ENCODE peak calls at places on chromosome 19, in seven cellular contexts. One of them, this sample, is unnamed.

GRCh38 chr19:29277107-29277506 is 64.2 kb upstream of the UQCRFS1 start:
- DNase-seq in transverse colon: peak
- DNase-seq in upper lobe of left lung: no peak
- DNase-seq in SK-N-SH: no peak
- DNase-seq in ovary: no peak
- DNase-seq in A549: peak
- DNase-seq in suprapubic skin: no peak
- DNase-seq in this sample: no peak

GRCh38 chr19:4516199-4516938 is 1.9 kb downstream of the PLIN4 start:
- DNase-seq in ovary: no peak
- DNase-seq in suprapubic skin: no peak
- DNase-seq in SK-N-SH: no peak
- DNase-seq in transverse colon: no peak
- DNase-seq in upper lobe of left lung: no peak
- DNase-seq in A549: no peak
- DNase-seq in this sample: no peak

GRCh38 chr19:12330340-12330739 is 3.1 kb downstream of the ZNF563 start:
- DNase-seq in A549: no peak
- DNase-seq in suprapubic skin: no peak
- DNase-seq in ovary: no peak
- DNase-seq in SK-N-SH: no peak
- DNase-seq in upper lobe of left lung: no peak
- DNase-seq in transverse colon: no peak
- DNase-seq in this sample: no peak

GRCh38 chr19:58326914-58327726 is at the start of gene ZSCAN22:
- DNase-seq in ovary: peak
- DNase-seq in A549: peak
- DNase-seq in suprapubic skin: peak
- DNase-seq in upper lobe of left lung: peak
- DNase-seq in SK-N-SH: peak
- DNase-seq in transverse colon: peak
- DNase-seq in this sample: peak

GRCh38 chr19:46678110-46678732 is 17.2 kb upstream of the DACT3 start:
- DNase-seq in A549: peak
- DNase-seq in transverse colon: no peak
- DNase-seq in upper lobe of left lung: peak
- DNase-seq in SK-N-SH: peak
- DNase-seq in suprapubic skin: no peak
- DNase-seq in ovary: no peak
- DNase-seq in this sample: no peak

GRCh38 chr19:4374451-4375163 is 25.7 kb downstream of the SH3GL1 start:
- DNase-seq in SK-N-SH: no peak
- DNase-seq in A549: peak
- DNase-seq in suprapubic skin: peak
- DNase-seq in ovary: peak
- DNase-seq in transverse colon: peak
- DNase-seq in upper lobe of left lung: peak
- DNase-seq in this sample: peak

GRCh38 chr19:2976609-2977000 is 759 bp upstream of the TLE6 start:
- DNase-seq in suprapubic skin: no peak
- DNase-seq in SK-N-SH: peak
- DNase-seq in transverse colon: no peak
- DNase-seq in A549: no peak
- DNase-seq in upper lobe of left lung: no peak
- DNase-seq in ovary: no peak
- DNase-seq in this sample: no peak

GRCh38 chr19:13841339-13842293 is 35.3 kb upstream of the NANOS3 start:
- DNase-seq in upper lobe of left lung: peak
- DNase-seq in SK-N-SH: peak
- DNase-seq in A549: peak
- DNase-seq in ovary: no peak
- DNase-seq in transverse colon: peak
- DNase-seq in suprapubic skin: peak
- DNase-seq in this sample: no peak

GRCh38 chr19:55585658-55586339 is 5.2 kb upstream of the ZNF579 start:
- DNase-seq in upper lobe of left lung: peak
- DNase-seq in suprapubic skin: peak
- DNase-seq in A549: peak
- DNase-seq in transverse colon: peak
- DNase-seq in ovary: peak
- DNase-seq in SK-N-SH: peak
- DNase-seq in this sample: no peak

GRCh38 chr19:33395561-33396550 is 22.3 kb downstream of the CEBPG start:
- DNase-seq in SK-N-SH: peak
- DNase-seq in transverse colon: no peak
- DNase-seq in suprapubic skin: peak
- DNase-seq in upper lobe of left lung: peak
- DNase-seq in A549: no peak
- DNase-seq in ovary: peak
- DNase-seq in this sample: peak

GRCh38 chr19:17936379-17936778 is 3.6 kb downstream of the CCDC124 start:
- DNase-seq in suprapubic skin: no peak
- DNase-seq in ovary: no peak
- DNase-seq in A549: no peak
- DNase-seq in upper lobe of left lung: peak
- DNase-seq in SK-N-SH: no peak
- DNase-seq in transverse colon: no peak
- DNase-seq in this sample: no peak

GRCh38 chr19:17938092-17938845 is 5.5 kb downstream of the CCDC124 start:
- DNase-seq in A549: peak
- DNase-seq in suprapubic skin: peak
- DNase-seq in SK-N-SH: peak
- DNase-seq in transverse colon: peak
- DNase-seq in upper lobe of left lung: no peak
- DNase-seq in ovary: peak
- DNase-seq in this sample: peak

GRCh38 chr19:17932485-17933338 is at the start of gene CCDC124:
- DNase-seq in A549: peak
- DNase-seq in suprapubic skin: peak
- DNase-seq in transverse colon: peak
- DNase-seq in upper lobe of left lung: peak
- DNase-seq in ovary: peak
- DNase-seq in SK-N-SH: peak
- DNase-seq in this sample: peak

GRCh38 chr19:17933414-17934129 is 757 bp downstream of the CCDC124 start:
- DNase-seq in A549: no peak
- DNase-seq in upper lobe of left lung: no peak
- DNase-seq in ovary: no peak
- DNase-seq in transverse colon: no peak
- DNase-seq in SK-N-SH: no peak
- DNase-seq in suprapubic skin: no peak
- DNase-seq in this sample: no peak

GRCh38 chr19:17937371-17937900 is 4.6 kb downstream of the CCDC124 start:
- DNase-seq in SK-N-SH: no peak
- DNase-seq in transverse colon: no peak
- DNase-seq in A549: no peak
- DNase-seq in suprapubic skin: no peak
- DNase-seq in upper lobe of left lung: no peak
- DNase-seq in ovary: no peak
- DNase-seq in this sample: no peak
- TF ChIP-seq EP300 in SK-N-SH: no peak
- TF ChIP-seq EP300 in transverse colon: no peak
- TF ChIP-seq EP300 in A549: no peak
- TF ChIP-seq EP300 in suprapubic skin: no peak
- TF ChIP-seq EP300 in upper lobe of left lung: no peak
- TF ChIP-seq EP300 in ovary: no peak
- TF ChIP-seq EP300 in this sample: no peak

GRCh38 chr19:35404879-35405622 is 34.2 kb downstream of the GPR42 start:
- DNase-seq in suprapubic skin: no peak
- DNase-seq in A549: peak
- DNase-seq in SK-N-SH: no peak
- DNase-seq in upper lobe of left lung: no peak
- DNase-seq in transverse colon: peak
- DNase-seq in ovary: peak
- DNase-seq in this sample: no peak
- TF ChIP-seq EP300 in suprapubic skin: no peak
- TF ChIP-seq EP300 in A549: no peak
- TF ChIP-seq EP300 in SK-N-SH: no peak
- TF ChIP-seq EP300 in upper lobe of left lung: no peak
- TF ChIP-seq EP300 in transverse colon: no peak
- TF ChIP-seq EP300 in ovary: no peak
- TF ChIP-seq EP300 in this sample: no peak

DNA sequence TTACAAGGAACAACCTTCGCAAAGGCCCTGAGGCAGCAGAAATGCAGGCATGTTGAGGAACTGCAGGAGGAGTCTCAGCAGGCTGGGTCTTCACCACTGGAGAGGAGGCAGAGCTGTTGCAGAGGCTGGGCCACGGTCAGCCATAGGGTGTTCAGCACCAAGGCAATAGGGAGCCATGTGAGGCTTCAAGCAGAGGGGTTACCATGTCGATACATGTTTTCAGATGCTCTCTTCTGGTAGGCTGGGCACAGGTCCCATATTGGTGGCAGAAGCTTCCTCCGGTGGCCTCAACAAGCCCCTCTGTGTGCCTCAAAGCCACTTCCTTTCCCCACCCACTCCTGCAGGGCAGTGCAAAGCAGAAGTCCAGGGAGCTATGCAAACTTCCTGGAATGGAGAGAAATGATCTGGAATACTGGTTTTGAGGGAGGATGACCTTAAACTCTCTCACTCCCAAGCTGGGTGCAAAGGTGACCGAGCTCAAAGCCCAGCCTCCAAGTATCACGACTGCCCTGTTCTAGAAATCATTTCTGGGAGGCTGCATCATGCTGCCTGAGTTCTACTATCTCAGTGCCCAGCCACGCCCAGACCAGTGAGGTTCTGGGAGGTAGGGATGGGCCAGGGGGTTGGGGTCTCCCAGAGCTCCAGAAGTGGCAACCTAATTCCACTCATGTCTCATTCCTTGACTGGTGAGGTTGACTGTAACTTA is at the start of gene FUT6:
- DNase-seq in ovary: no peak
- DNase-seq in A549: no peak
- DNase-seq in SK-N-SH: peak
- DNase-seq in suprapubic skin: no peak
- DNase-seq in transverse colon: peak
- DNase-seq in upper lobe of left lung: no peak
- DNase-seq in this sample: no peak
- TF ChIP-seq EP300 in ovary: no peak
- TF ChIP-seq EP300 in A549: no peak
- TF ChIP-seq EP300 in SK-N-SH: no peak
- TF ChIP-seq EP300 in suprapubic skin: no peak
- TF ChIP-seq EP300 in transverse colon: no peak
- TF ChIP-seq EP300 in upper lobe of left lung: no peak
- TF ChIP-seq EP300 in this sample: no peak

DNA sequence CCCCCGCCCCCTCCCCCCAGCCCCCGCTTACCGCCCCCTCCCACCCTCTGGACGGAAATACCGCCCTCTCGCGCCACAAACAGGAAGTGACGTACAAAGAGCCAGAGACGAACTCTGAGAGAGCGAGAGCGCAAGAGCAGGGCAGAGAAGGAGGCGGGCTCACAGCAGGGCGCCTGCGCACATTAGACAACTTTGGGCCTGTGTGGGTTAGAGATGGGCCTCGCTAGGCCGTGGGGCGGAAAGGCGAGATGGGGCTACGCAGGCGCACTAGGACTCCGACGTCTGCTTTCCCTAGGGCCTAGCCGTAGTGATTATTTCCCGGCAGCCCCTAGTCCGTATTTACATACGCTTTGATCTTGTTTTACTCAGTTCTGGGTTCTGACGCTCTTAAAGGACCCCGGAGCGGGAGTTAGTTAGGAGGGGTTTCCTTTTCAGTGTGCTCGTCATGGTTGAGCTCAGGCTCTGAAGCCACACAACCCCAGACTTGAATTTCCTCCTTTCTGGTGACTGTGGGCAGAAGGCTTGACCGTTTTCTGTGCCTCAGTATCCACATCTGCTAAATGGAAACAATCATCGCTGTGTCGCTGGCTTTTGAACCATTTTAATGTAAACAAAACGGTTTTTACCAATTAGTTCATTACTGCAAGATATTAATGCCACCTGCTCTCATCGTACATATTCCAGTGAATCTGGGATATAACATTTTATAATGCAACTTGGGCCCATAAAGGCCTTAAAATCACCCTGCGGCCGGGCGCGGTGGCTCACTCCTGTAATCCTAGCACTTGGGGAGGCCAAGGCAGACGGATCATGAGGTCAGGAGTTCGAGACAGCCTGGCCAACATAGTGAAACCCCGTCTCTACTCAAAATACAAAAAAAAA is 449 bp upstream of the AKT2 start:
- DNase-seq in SK-N-SH: peak
- DNase-seq in suprapubic skin: peak
- DNase-seq in transverse colon: peak
- DNase-seq in ovary: peak
- DNase-seq in A549: peak
- DNase-seq in upper lobe of left lung: peak
- DNase-seq in this sample: peak
- TF ChIP-seq EP300 in SK-N-SH: no peak
- TF ChIP-seq EP300 in suprapubic skin: no peak
- TF ChIP-seq EP300 in transverse colon: no peak
- TF ChIP-seq EP300 in ovary: peak
- TF ChIP-seq EP300 in A549: no peak
- TF ChIP-seq EP300 in upper lobe of left lung: no peak
- TF ChIP-seq EP300 in this sample: peak

GRCh38 chr19:42409477-42409876 is 17.7 kb downstream of the LIPE start:
- DNase-seq in ovary: no peak
- DNase-seq in SK-N-SH: peak
- DNase-seq in A549: no peak
- DNase-seq in transverse colon: no peak
- DNase-seq in suprapubic skin: no peak
- DNase-seq in upper lobe of left lung: peak
- DNase-seq in this sample: no peak

GRCh38 chr19:42411581-42412178 is 15.5 kb downstream of the LIPE start:
- DNase-seq in ovary: no peak
- DNase-seq in SK-N-SH: no peak
- DNase-seq in upper lobe of left lung: no peak
- DNase-seq in A549: no peak
- DNase-seq in transverse colon: no peak
- DNase-seq in suprapubic skin: no peak
- DNase-seq in this sample: no peak

GRCh38 chr19:42412223-42412622 is 15.0 kb downstream of the LIPE start:
- DNase-seq in suprapubic skin: no peak
- DNase-seq in transverse colon: peak
- DNase-seq in ovary: no peak
- DNase-seq in upper lobe of left lung: no peak
- DNase-seq in A549: no peak
- DNase-seq in SK-N-SH: peak
- DNase-seq in this sample: no peak

GRCh38 chr19:42412661-42413076 is 14.5 kb downstream of the LIPE start:
- DNase-seq in transverse colon: no peak
- DNase-seq in ovary: no peak
- DNase-seq in A549: no peak
- DNase-seq in upper lobe of left lung: no peak
- DNase-seq in suprapubic skin: no peak
- DNase-seq in SK-N-SH: peak
- DNase-seq in this sample: no peak

DNA sequence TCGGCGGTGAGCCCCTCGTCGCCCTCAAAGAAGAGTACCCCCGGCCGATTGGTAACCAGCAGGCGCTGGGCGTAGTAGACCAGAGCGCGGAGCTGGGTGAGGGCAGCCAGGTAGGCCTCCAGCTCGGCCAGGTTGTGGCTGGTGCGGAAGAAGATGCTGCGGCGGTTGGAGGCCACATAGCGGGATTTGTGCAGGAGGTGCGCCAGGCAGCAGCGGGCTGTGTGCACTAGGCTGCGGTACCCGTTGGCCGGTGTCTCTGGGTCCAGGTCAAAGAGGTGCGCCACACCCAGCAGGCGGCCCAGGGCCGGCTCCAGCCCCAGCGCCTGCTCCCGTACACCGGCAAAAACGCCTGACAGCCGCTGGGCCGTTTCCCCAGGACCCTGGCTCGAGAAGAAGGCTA is 16.8 kb downstream of the LIPE start:
- DNase-seq in A549: no peak
- DNase-seq in upper lobe of left lung: peak
- DNase-seq in suprapubic skin: no peak
- DNase-seq in ovary: no peak
- DNase-seq in transverse colon: no peak
- DNase-seq in SK-N-SH: no peak
- DNase-seq in this sample: no peak
- TF ChIP-seq EP300 in A549: no peak
- TF ChIP-seq EP300 in upper lobe of left lung: no peak
- TF ChIP-seq EP300 in suprapubic skin: no peak
- TF ChIP-seq EP300 in ovary: no peak
- TF ChIP-seq EP300 in transverse colon: no peak
- TF ChIP-seq EP300 in SK-N-SH: no peak
- TF ChIP-seq EP300 in this sample: no peak